ENCODE peak calls at places on chromosomes 1 and 21, in six cellular contexts. H is tibial artery, P is IMR-90, N is dorsolateral prefrontal cortex, M is OCI-LY7, I is AG09319. Y is an unnamed sample.

GRCh38 chr1:44924835-44925464 is 61.4 kb downstream of the EIF2B3 start:
- DNase-seq in I (no peak), M (peak; percentile 23), H (no peak), N (no peak), P (peak; percentile 95), Y (peak; percentile 70)

GRCh38 chr1:68777850-68778249 is 281.0 kb upstream of the DEPDC1 start:
- DNase-seq in H (no peak), M (no peak), N (no peak), I (no peak), P (no peak), Y (no peak)

GRCh38 chr1:116345830-116346229 is 27.2 kb upstream of the ATP1A1 start:
- DNase-seq in N (no peak), H (no peak), M (peak; percentile 43), P (no peak), I (no peak), Y (no peak)

GRCh38 chr1:167977245-167977644 is 40.4 kb upstream of the MPC2 start:
- DNase-seq in M (no peak), I (no peak), P (no peak), H (no peak), N (no peak), Y (no peak)

GRCh38 chr21:33278736-33279135 is 12.6 kb downstream of the IL10RB start:
- DNase-seq in H (no peak), M (no peak), I (no peak), N (no peak), P (peak; percentile 44), Y (no peak)

GRCh38 chr1:155759966-155760630 is 71.2 kb downstream of the DAP3 start:
- DNase-seq in P (no peak), I (no peak), N (no peak), H (no peak), M (no peak), Y (peak; percentile 67)

GRCh38 chr1:92277105-92277504 is 21.7 kb downstream of the GLMN start:
- DNase-seq in N (no peak), M (no peak), P (peak; percentile 91), H (no peak), I (no peak), Y (peak; percentile 21)

GRCh38 chr1:152459596-152460528 is 45.8 kb upstream of the CRNN start:
- DNase-seq in M (peak; percentile 77), H (peak; percentile 75), P (peak; percentile 52), I (peak; percentile 44), N (peak; percentile 70), Y (peak; percentile 85)

GRCh38 chr1:228289996-228290881 is 82.4 kb downstream of the OBSCN start:
- DNase-seq in N (peak; percentile 29), I (no peak), P (no peak), H (peak; percentile 62), M (no peak), Y (no peak)

GRCh38 chr1:168331569-168331968 is 50.9 kb downstream of the TBX19 start:
- DNase-seq in I (no peak), M (no peak), H (no peak), P (no peak), N (no peak), Y (no peak)

GRCh38 chr21:18142639-18143038 is 102.0 kb upstream of the CHODL start:
- DNase-seq in M (no peak), P (no peak), N (no peak), I (no peak), H (no peak), Y (no peak)

GRCh38 chr1:54519709-54520108 is 28.3 kb upstream of the ACOT11 start:
- DNase-seq in P (no peak), H (no peak), I (no peak), M (peak; percentile 31), N (no peak), Y (no peak)

DNA sequence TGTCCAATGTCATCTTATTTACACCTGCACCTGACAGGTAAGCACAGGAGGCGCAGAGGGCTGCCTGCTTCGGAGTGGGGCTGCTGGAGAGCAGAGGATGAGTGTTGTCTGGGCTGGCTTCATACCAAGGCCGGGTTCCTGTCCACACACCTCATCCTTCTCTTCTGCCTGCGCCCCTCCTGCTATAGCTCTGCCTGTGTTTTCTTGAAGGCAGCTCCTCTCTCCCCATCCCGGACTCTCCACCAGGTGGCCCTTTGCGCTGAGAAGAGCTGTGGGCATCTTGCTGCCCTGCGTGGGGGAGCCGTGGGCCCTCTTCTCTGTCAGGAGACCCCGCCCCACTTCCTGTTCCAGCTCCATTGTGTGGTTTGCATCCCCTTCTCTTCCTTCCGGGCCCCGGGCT is 35.0 kb downstream of the ARHGEF10L start:
- DNase-seq in I (no peak), P (no peak), H (no peak), N (no peak), M (no peak), Y (no peak)
- TF ChIP-seq CTCF in I (no peak), P (peak; percentile 11), H (peak; percentile 25), N (no peak), M (peak; percentile 13), Y (no peak)

GRCh38 chr1:65795311-65795710 is 2.6 kb downstream of the PDE4B start:
- DNase-seq in M (no peak), P (no peak), N (no peak), I (no peak), H (no peak), Y (no peak)

GRCh38 chr1:65804584-65804983 is 11.9 kb downstream of the PDE4B start:
- DNase-seq in I (no peak), N (no peak), M (no peak), P (no peak), H (no peak), Y (no peak)

DNA sequence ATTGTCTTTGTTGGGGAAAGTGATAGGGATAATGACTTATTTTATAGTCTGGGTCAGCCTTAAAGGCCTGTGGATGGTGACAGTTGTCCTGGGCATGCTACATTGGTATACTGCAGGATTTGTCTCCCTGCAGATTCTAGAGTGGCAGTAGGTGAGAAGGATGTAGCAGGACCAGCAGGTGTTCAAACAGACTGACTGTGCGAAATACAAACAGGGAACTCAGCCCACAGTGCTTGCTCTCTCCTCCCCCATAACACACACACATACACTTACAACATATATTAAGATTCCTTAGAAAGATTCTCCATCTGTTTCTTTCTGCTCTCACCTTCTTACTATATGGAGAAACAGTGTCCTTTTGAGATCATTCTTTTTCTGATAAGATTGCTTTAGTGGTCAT is 6.9 kb downstream of the PDE4B start:
- DNase-seq in P (no peak), H (no peak), M (no peak), N (no peak), I (no peak), Y (no peak)
- TF ChIP-seq CTCF in P (no peak), H (no peak), M (no peak), N (no peak), I (no peak), Y (no peak)

DNA sequence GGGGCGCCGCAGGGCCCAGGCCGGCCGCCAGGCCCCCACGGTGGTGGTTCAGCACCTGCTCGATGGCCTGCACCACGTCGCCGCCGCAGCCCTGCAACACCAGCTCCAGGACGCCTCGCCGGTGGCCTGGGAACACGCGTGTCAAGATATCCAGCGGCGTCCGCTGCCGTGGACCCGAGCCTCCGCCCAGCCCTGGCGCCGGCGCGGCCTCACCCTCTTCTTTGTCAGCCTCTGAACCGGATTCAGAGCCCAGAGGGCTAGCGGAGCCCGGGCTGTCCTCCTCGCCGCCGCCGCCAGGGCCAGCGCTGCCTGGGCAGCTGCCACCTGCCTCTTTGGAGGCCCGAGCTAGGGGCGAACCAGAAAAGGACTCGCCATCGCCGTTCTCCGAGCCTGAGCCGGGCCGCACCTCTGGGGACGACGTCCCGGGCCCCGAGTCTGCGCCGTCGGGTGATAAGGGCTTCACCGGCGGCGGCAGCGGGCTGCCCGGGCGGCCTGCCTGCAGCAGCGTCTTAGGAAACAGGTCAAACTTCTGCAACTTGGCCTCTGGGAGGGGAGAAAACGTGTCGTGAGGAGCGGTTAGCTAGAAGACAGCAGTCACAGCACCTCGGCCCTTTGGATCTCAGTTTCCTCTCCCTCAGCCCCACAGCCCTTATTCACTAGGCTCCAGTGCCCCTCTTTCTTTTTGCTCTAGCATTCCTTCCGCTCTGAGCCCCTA is 3.9 kb downstream of the DMRTA2 start:
- DNase-seq in H (no peak), M (no peak), N (no peak), P (no peak), I (no peak), Y (no peak)
- TF ChIP-seq CTCF in H (no peak), M (no peak), N (no peak), P (no peak), I (no peak), Y (no peak)

DNA sequence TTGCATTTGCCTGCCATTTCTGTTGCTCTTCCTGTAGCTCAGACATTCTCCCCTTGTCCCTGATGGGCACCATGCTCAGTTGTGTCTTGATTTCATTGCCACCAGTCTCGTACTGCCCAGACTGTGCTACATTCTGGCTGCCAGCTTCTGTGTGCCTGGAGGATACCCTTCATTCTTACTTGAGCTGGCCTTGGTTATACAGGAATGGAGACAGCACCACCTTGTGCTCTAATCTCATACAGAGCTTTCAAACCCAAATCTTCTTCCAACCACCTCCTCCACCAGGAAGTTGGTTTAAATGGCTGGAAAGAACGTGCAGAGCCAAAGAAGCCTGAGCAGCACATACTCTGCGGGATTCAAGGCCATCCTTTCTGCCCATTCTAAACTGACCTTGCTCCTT is 165.3 kb downstream of the SLC35F3 start:
- DNase-seq in M (no peak), P (no peak), I (no peak), N (no peak), H (no peak), Y (peak; percentile 49)
- TF ChIP-seq CTCF in M (peak; percentile 40), P (no peak), I (no peak), N (no peak), H (no peak), Y (peak; percentile 39)

GRCh38 chr1:34928865-34929496 is 469 bp downstream of the DLGAP3 start:
- DNase-seq in H (no peak), M (peak; percentile 52), P (no peak), N (no peak), I (no peak), Y (no peak)

GRCh38 chr1:34930702-34931071 is 1.2 kb upstream of the DLGAP3 start:
- DNase-seq in P (no peak), I (no peak), N (no peak), H (no peak), M (no peak), Y (no peak)

GRCh38 chr1:34928066-34928864 is 1.2 kb downstream of the DLGAP3 start:
- DNase-seq in I (no peak), N (no peak), P (no peak), M (no peak), H (no peak), Y (no peak)

GRCh38 chr1:34929497-34929852 is at the start of gene DLGAP3:
- DNase-seq in I (no peak), H (no peak), P (no peak), N (no peak), M (no peak), Y (no peak)

GRCh38 chr1:34929853-34930701 is 627 bp upstream of the DLGAP3 start:
- DNase-seq in M (no peak), P (no peak), I (no peak), N (peak; percentile 48), H (no peak), Y (no peak)
- TF ChIP-seq CTCF in M (no peak), P (no peak), I (no peak), N (no peak), H (no peak), Y (no peak)

GRCh38 chr1:23798662-23799142 is 1.9 kb downstream of the GALE start:
- DNase-seq in M (no peak), I (no peak), H (no peak), P (no peak), N (no peak), Y (no peak)
- TF ChIP-seq CTCF in M (peak; percentile 63), I (no peak), H (no peak), P (peak; percentile 10), N (no peak), Y (no peak)

DNA sequence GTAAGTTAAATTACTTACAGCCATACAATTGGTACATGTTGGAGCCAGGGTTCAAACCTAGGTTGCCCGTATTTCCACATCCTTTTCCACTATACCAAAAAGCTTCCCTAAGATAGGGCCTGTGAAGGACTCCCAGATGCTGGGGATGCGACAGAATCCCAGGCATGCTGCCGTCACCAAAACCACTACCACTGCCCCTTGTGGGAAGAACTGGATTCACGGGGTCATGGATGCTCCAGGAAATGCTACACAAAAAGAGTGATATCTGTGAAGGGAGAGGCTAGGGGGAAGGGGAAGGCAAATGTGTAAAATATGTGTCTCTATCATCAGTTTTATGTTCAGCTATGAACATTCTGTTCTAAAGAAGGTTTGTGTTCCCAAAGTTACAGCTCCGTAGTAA is 133.9 kb upstream of the IVNS1ABP start:
- DNase-seq in N (no peak), M (no peak), I (no peak), H (no peak), P (no peak), Y (no peak)
- TF ChIP-seq CTCF in N (no peak), M (no peak), I (no peak), H (no peak), P (no peak), Y (no peak)

Y was measured in MCF 10A.